ENCODE peak calls at places on chromosomes 1 and 21, in seven cellular contexts. One of them, this sample, is unnamed.

GRCh38 chr1:145962157-145963102 is 1.9 kb downstream of the ANKRD34A start:
- DNase-seq in mucosa of descending colon: peak
- DNase-seq in sigmoid colon: peak
- DNase-seq in CD8-positive, alpha-beta T cell: no peak
- DNase-seq in HFFc6: no peak
- DNase-seq in fibroblast of mammary gland: no peak
- DNase-seq in psoas muscle: peak
- DNase-seq in this sample: no peak

GRCh38 chr1:116835161-116835560 is 74.6 kb upstream of the PTGFRN start:
- DNase-seq in mucosa of descending colon: no peak
- DNase-seq in sigmoid colon: no peak
- DNase-seq in CD8-positive, alpha-beta T cell: no peak
- DNase-seq in HFFc6: no peak
- DNase-seq in fibroblast of mammary gland: no peak
- DNase-seq in psoas muscle: no peak
- DNase-seq in this sample: no peak

GRCh38 chr1:163170331-163170730 is 32.4 kb downstream of the RGS5 start:
- DNase-seq in mucosa of descending colon: no peak
- DNase-seq in sigmoid colon: no peak
- DNase-seq in CD8-positive, alpha-beta T cell: no peak
- DNase-seq in HFFc6: no peak
- DNase-seq in fibroblast of mammary gland: peak
- DNase-seq in psoas muscle: no peak
- DNase-seq in this sample: no peak

GRCh38 chr1:117653732-117654484 is 48.1 kb downstream of the TENT5C start:
- DNase-seq in mucosa of descending colon: no peak
- DNase-seq in sigmoid colon: no peak
- DNase-seq in CD8-positive, alpha-beta T cell: no peak
- DNase-seq in HFFc6: no peak
- DNase-seq in fibroblast of mammary gland: no peak
- DNase-seq in psoas muscle: no peak
- DNase-seq in this sample: no peak

GRCh38 chr1:15352122-15352957 is 57.3 kb upstream of the EFHD2 start:
- DNase-seq in mucosa of descending colon: peak
- DNase-seq in sigmoid colon: no peak
- DNase-seq in CD8-positive, alpha-beta T cell: no peak
- DNase-seq in HFFc6: peak
- DNase-seq in fibroblast of mammary gland: peak
- DNase-seq in psoas muscle: no peak
- DNase-seq in this sample: no peak

GRCh38 chr1:56958526-56958925 is 7.3 kb downstream of the C8B start:
- DNase-seq in mucosa of descending colon: no peak
- DNase-seq in sigmoid colon: no peak
- DNase-seq in CD8-positive, alpha-beta T cell: no peak
- DNase-seq in HFFc6: peak
- DNase-seq in fibroblast of mammary gland: peak
- DNase-seq in psoas muscle: no peak
- DNase-seq in this sample: no peak

GRCh38 chr21:29130234-29130993 is at the start of gene MAP3K7CL:
- DNase-seq in mucosa of descending colon: peak
- DNase-seq in sigmoid colon: peak
- DNase-seq in CD8-positive, alpha-beta T cell: no peak
- DNase-seq in HFFc6: peak
- DNase-seq in fibroblast of mammary gland: peak
- DNase-seq in psoas muscle: peak
- DNase-seq in this sample: no peak

GRCh38 chr1:244414543-244414942 is 37.2 kb downstream of the ADSS2 start:
- DNase-seq in mucosa of descending colon: no peak
- DNase-seq in sigmoid colon: no peak
- DNase-seq in CD8-positive, alpha-beta T cell: no peak
- DNase-seq in HFFc6: peak
- DNase-seq in fibroblast of mammary gland: peak
- DNase-seq in psoas muscle: no peak
- DNase-seq in this sample: no peak

GRCh38 chr1:24966121-24966723 is 36.1 kb upstream of the RUNX3 start:
- DNase-seq in mucosa of descending colon: no peak
- DNase-seq in sigmoid colon: no peak
- DNase-seq in CD8-positive, alpha-beta T cell: no peak
- DNase-seq in HFFc6: no peak
- DNase-seq in fibroblast of mammary gland: no peak
- DNase-seq in psoas muscle: peak
- DNase-seq in this sample: no peak

GRCh38 chr21:45555557-45556301 is 13.5 kb upstream of the SLC19A1 start:
- DNase-seq in mucosa of descending colon: peak
- DNase-seq in sigmoid colon: peak
- DNase-seq in CD8-positive, alpha-beta T cell: no peak
- DNase-seq in HFFc6: peak
- DNase-seq in fibroblast of mammary gland: peak
- DNase-seq in psoas muscle: peak
- DNase-seq in this sample: no peak

GRCh38 chr1:87796521-87796920 is 467.8 kb downstream of the LMO4 start:
- DNase-seq in mucosa of descending colon: no peak
- DNase-seq in sigmoid colon: no peak
- DNase-seq in CD8-positive, alpha-beta T cell: no peak
- DNase-seq in HFFc6: no peak
- DNase-seq in fibroblast of mammary gland: no peak
- DNase-seq in psoas muscle: no peak
- DNase-seq in this sample: no peak

GRCh38 chr1:201624741-201625646 is 86.1 kb downstream of the NAV1 start:
- DNase-seq in mucosa of descending colon: no peak
- DNase-seq in sigmoid colon: no peak
- DNase-seq in CD8-positive, alpha-beta T cell: no peak
- DNase-seq in HFFc6: peak
- DNase-seq in fibroblast of mammary gland: peak
- DNase-seq in psoas muscle: no peak
- DNase-seq in this sample: no peak

GRCh38 chr1:18556364-18556763 is 74.3 kb upstream of the PAX7 start:
- DNase-seq in mucosa of descending colon: peak
- DNase-seq in sigmoid colon: no peak
- DNase-seq in CD8-positive, alpha-beta T cell: no peak
- DNase-seq in HFFc6: peak
- DNase-seq in fibroblast of mammary gland: peak
- DNase-seq in psoas muscle: no peak
- DNase-seq in this sample: no peak

GRCh38 chr1:184049291-184049690 is 2.2 kb upstream of the TSEN15 start:
- DNase-seq in mucosa of descending colon: no peak
- DNase-seq in sigmoid colon: no peak
- DNase-seq in CD8-positive, alpha-beta T cell: no peak
- DNase-seq in HFFc6: no peak
- DNase-seq in fibroblast of mammary gland: no peak
- DNase-seq in psoas muscle: no peak
- DNase-seq in this sample: no peak

GRCh38 chr1:235974616-235975015 is 90.3 kb downstream of the NID1 start:
- DNase-seq in mucosa of descending colon: no peak
- DNase-seq in sigmoid colon: peak
- DNase-seq in CD8-positive, alpha-beta T cell: no peak
- DNase-seq in HFFc6: no peak
- DNase-seq in fibroblast of mammary gland: no peak
- DNase-seq in psoas muscle: no peak
- DNase-seq in this sample: no peak

DNA sequence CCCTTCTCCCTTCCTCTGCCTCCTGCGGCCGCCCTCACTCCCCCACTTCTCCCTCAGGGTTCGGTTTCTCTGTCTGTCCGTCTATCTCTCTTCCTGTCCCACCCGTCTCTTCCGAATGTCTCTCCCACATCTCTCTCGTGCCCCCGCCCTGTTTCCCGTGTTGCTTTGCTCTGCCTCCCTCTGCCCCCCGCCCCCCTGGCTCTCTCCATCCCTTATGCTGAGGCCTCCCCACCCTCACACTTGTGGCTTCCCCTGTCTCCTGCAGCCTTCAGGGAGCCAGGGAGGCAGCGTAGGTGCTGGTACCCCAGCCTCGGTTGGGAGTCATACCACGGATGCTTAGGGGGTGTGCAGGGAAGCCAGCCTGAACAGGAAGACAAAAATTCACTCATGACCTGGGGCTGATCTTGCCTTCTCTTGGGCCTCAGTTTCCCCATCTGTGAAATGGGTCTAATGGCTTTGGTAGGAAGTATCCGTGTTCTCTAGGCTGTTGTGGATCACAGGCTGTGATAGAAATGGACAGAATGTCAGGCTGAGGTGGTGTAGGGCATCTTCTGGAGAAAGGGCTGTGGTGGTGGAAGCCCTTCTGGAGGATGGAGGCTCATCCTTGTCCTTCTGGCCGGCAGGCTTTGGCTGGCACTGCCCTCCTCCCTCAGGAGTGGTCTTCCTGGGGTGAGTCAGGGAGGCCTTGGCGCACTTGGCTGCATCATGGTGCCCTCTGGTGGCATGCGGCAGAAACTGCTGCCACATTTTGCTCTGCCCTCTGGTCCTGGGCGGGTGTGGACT is 55.5 kb downstream of the FOXO6 start:
- DNase-seq in mucosa of descending colon: peak
- DNase-seq in sigmoid colon: peak
- DNase-seq in CD8-positive, alpha-beta T cell: peak
- DNase-seq in HFFc6: peak
- DNase-seq in fibroblast of mammary gland: peak
- DNase-seq in psoas muscle: peak
- DNase-seq in this sample: peak
- TF ChIP-seq CTCF in mucosa of descending colon: peak
- TF ChIP-seq CTCF in sigmoid colon: peak
- TF ChIP-seq CTCF in CD8-positive, alpha-beta T cell: peak
- TF ChIP-seq CTCF in HFFc6: peak
- TF ChIP-seq CTCF in fibroblast of mammary gland: peak
- TF ChIP-seq CTCF in psoas muscle: peak
- TF ChIP-seq CTCF in this sample: peak

GRCh38 chr1:242828199-242828598 is 303.7 kb upstream of the PLD5 start:
- DNase-seq in mucosa of descending colon: no peak
- DNase-seq in sigmoid colon: no peak
- DNase-seq in CD8-positive, alpha-beta T cell: no peak
- DNase-seq in HFFc6: no peak
- DNase-seq in fibroblast of mammary gland: no peak
- DNase-seq in psoas muscle: no peak
- DNase-seq in this sample: no peak
- TF ChIP-seq CTCF in mucosa of descending colon: no peak
- TF ChIP-seq CTCF in sigmoid colon: no peak
- TF ChIP-seq CTCF in CD8-positive, alpha-beta T cell: no peak
- TF ChIP-seq CTCF in HFFc6: no peak
- TF ChIP-seq CTCF in fibroblast of mammary gland: no peak
- TF ChIP-seq CTCF in psoas muscle: no peak
- TF ChIP-seq CTCF in this sample: no peak

GRCh38 chr1:119547306-119547705 is 40.3 kb downstream of the HSD3B1 start:
- DNase-seq in mucosa of descending colon: no peak
- DNase-seq in sigmoid colon: no peak
- DNase-seq in CD8-positive, alpha-beta T cell: no peak
- DNase-seq in HFFc6: no peak
- DNase-seq in fibroblast of mammary gland: no peak
- DNase-seq in psoas muscle: no peak
- DNase-seq in this sample: no peak

GRCh38 chr1:119546641-119547040 is 39.6 kb downstream of the HSD3B1 start:
- DNase-seq in mucosa of descending colon: no peak
- DNase-seq in sigmoid colon: no peak
- DNase-seq in CD8-positive, alpha-beta T cell: no peak
- DNase-seq in HFFc6: no peak
- DNase-seq in fibroblast of mammary gland: no peak
- DNase-seq in psoas muscle: no peak
- DNase-seq in this sample: no peak

GRCh38 chr1:119542492-119542946 is 35.5 kb downstream of the HSD3B1 start:
- DNase-seq in mucosa of descending colon: no peak
- DNase-seq in sigmoid colon: no peak
- DNase-seq in CD8-positive, alpha-beta T cell: no peak
- DNase-seq in HFFc6: no peak
- DNase-seq in fibroblast of mammary gland: peak
- DNase-seq in psoas muscle: no peak
- DNase-seq in this sample: no peak

GRCh38 chr1:119541389-119541788 is 34.4 kb downstream of the HSD3B1 start:
- DNase-seq in mucosa of descending colon: no peak
- DNase-seq in sigmoid colon: no peak
- DNase-seq in CD8-positive, alpha-beta T cell: no peak
- DNase-seq in HFFc6: no peak
- DNase-seq in fibroblast of mammary gland: no peak
- DNase-seq in psoas muscle: no peak
- DNase-seq in this sample: no peak

GRCh38 chr1:119544165-119544762 is 37.3 kb downstream of the HSD3B1 start:
- DNase-seq in mucosa of descending colon: peak
- DNase-seq in sigmoid colon: no peak
- DNase-seq in CD8-positive, alpha-beta T cell: no peak
- DNase-seq in HFFc6: no peak
- DNase-seq in fibroblast of mammary gland: peak
- DNase-seq in psoas muscle: no peak
- DNase-seq in this sample: no peak
- TF ChIP-seq CTCF in mucosa of descending colon: no peak
- TF ChIP-seq CTCF in sigmoid colon: no peak
- TF ChIP-seq CTCF in CD8-positive, alpha-beta T cell: no peak
- TF ChIP-seq CTCF in HFFc6: peak
- TF ChIP-seq CTCF in fibroblast of mammary gland: peak
- TF ChIP-seq CTCF in psoas muscle: no peak
- TF ChIP-seq CTCF in this sample: peak

GRCh38 chr1:52913537-52913936 is 8.0 kb downstream of the ECHDC2 start:
- DNase-seq in mucosa of descending colon: no peak
- DNase-seq in sigmoid colon: no peak
- DNase-seq in CD8-positive, alpha-beta T cell: no peak
- DNase-seq in HFFc6: no peak
- DNase-seq in fibroblast of mammary gland: no peak
- DNase-seq in psoas muscle: no peak
- DNase-seq in this sample: no peak
- TF ChIP-seq CTCF in mucosa of descending colon: no peak
- TF ChIP-seq CTCF in sigmoid colon: no peak
- TF ChIP-seq CTCF in CD8-positive, alpha-beta T cell: no peak
- TF ChIP-seq CTCF in HFFc6: peak
- TF ChIP-seq CTCF in fibroblast of mammary gland: no peak
- TF ChIP-seq CTCF in psoas muscle: no peak
- TF ChIP-seq CTCF in this sample: no peak

GRCh38 chr1:224640587-224640986 is 24.5 kb downstream of the CNIH3 start:
- DNase-seq in mucosa of descending colon: no peak
- DNase-seq in sigmoid colon: no peak
- DNase-seq in CD8-positive, alpha-beta T cell: no peak
- DNase-seq in HFFc6: no peak
- DNase-seq in fibroblast of mammary gland: no peak
- DNase-seq in psoas muscle: no peak
- DNase-seq in this sample: no peak

GRCh38 chr1:224640018-224640417 is 23.9 kb downstream of the CNIH3 start:
- DNase-seq in mucosa of descending colon: no peak
- DNase-seq in sigmoid colon: no peak
- DNase-seq in CD8-positive, alpha-beta T cell: no peak
- DNase-seq in HFFc6: no peak
- DNase-seq in fibroblast of mammary gland: no peak
- DNase-seq in psoas muscle: no peak
- DNase-seq in this sample: no peak

GRCh38 chr1:224643653-224644052 is 27.5 kb downstream of the CNIH3 start:
- DNase-seq in mucosa of descending colon: no peak
- DNase-seq in sigmoid colon: no peak
- DNase-seq in CD8-positive, alpha-beta T cell: no peak
- DNase-seq in HFFc6: no peak
- DNase-seq in fibroblast of mammary gland: no peak
- DNase-seq in psoas muscle: no peak
- DNase-seq in this sample: no peak

GRCh38 chr1:224639426-224639975 is 23.4 kb downstream of the CNIH3 start:
- DNase-seq in mucosa of descending colon: no peak
- DNase-seq in sigmoid colon: no peak
- DNase-seq in CD8-positive, alpha-beta T cell: no peak
- DNase-seq in HFFc6: no peak
- DNase-seq in fibroblast of mammary gland: no peak
- DNase-seq in psoas muscle: no peak
- DNase-seq in this sample: no peak

DNA sequence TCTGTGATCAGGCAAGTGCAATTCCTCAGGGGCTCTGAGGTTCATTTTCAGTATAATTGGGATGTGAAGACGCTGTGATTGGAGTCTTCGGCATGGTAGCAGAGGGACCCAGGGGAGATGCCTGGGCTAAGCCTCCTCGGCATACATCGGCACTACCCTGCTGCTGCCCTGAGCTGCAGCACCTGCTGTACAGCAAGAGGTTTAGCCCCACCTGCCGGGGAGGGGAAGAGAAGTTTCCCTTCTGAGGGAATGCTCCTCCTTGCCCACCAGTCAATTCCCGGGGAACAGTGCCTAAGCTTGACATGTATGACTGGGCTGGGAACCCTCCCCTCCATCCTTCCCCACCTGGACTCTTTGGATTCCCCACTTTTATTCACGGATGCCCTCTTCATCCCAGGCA is 24.9 kb downstream of the CNIH3 start:
- DNase-seq in mucosa of descending colon: peak
- DNase-seq in sigmoid colon: no peak
- DNase-seq in CD8-positive, alpha-beta T cell: no peak
- DNase-seq in HFFc6: no peak
- DNase-seq in fibroblast of mammary gland: no peak
- DNase-seq in psoas muscle: no peak
- DNase-seq in this sample: no peak
- TF ChIP-seq CTCF in mucosa of descending colon: no peak
- TF ChIP-seq CTCF in sigmoid colon: no peak
- TF ChIP-seq CTCF in CD8-positive, alpha-beta T cell: no peak
- TF ChIP-seq CTCF in HFFc6: no peak
- TF ChIP-seq CTCF in fibroblast of mammary gland: no peak
- TF ChIP-seq CTCF in psoas muscle: no peak
- TF ChIP-seq CTCF in this sample: no peak

This sample was measured in osteocyte.